ENCODE peak calls at places on chromosomes 2 and 18, in nine cellular contexts. I is H9, X is left lung, L is cardiac fibroblast, Q is ovary, T is AG09319, M is dorsolateral prefrontal cortex, N is A549, K is RWPE1. W is an unnamed sample.

GRCh38 chr2:208065476-208065875 is 40.1 kb upstream of the PLEKHM3 start:
- DNase-seq in I (no peak), X (no peak), L (no peak), Q (no peak), T (no peak), M (no peak), N (no peak), K (no peak), W (no peak)

GRCh38 chr2:203858176-203858575 is 9.4 kb upstream of the CTLA4 start:
- DNase-seq in I (no peak), X (no peak), L (no peak), Q (no peak), T (no peak), M (no peak), N (no peak), K (no peak), W (no peak)

GRCh38 chr2:1548910-1549673 is 135.8 kb downstream of the TPO start:
- DNase-seq in I (no peak), X (no peak), L (no peak), Q (no peak), T (no peak), M (no peak), N (no peak), K (no peak), W (no peak)

GRCh38 chr2:219537657-219538487 is 5.7 kb downstream of the CHPF start:
- DNase-seq in I (peak; percentile 73), X (no peak), L (no peak), Q (no peak), T (no peak), M (no peak), N (no peak), K (no peak), W (peak; percentile 69)

GRCh38 chr2:181779288-181779871 is 99.1 kb upstream of the NEUROD1 start:
- DNase-seq in I (no peak), X (no peak), L (no peak), Q (no peak), T (no peak), M (no peak), N (no peak), K (no peak), W (no peak)

GRCh38 chr18:22015156-22015555 is 154.2 kb upstream of the GATA6 start:
- DNase-seq in I (no peak), X (no peak), L (no peak), Q (no peak), T (no peak), M (no peak), N (no peak), K (no peak), W (no peak)

GRCh38 chr2:208135794-208136369 is 6.3 kb upstream of the CRYGC start:
- DNase-seq in I (no peak), X (no peak), L (no peak), Q (peak; percentile 23), T (no peak), M (no peak), N (no peak), K (no peak), W (no peak)

GRCh38 chr2:95056461-95057459 is 31.3 kb downstream of the MAL start:
- DNase-seq in I (no peak), X (no peak), L (peak; percentile 22), Q (no peak), T (no peak), M (no peak), N (no peak), K (no peak), W (no peak)

GRCh38 chr2:37612382-37612781 is 59.1 kb downstream of the CDC42EP3 start:
- DNase-seq in I (no peak), X (no peak), L (no peak), Q (no peak), T (no peak), M (no peak), N (no peak), K (no peak), W (no peak)

GRCh38 chr2:235553696-235554100 is 59.9 kb downstream of the AGAP1 start:
- DNase-seq in I (no peak), X (no peak), L (no peak), Q (no peak), T (no peak), M (no peak), N (peak; percentile 7), K (no peak), W (peak; percentile 77)

GRCh38 chr2:196372811-196373664 is 201.7 kb upstream of the STK17B start:
- DNase-seq in I (no peak), X (no peak), L (peak; percentile 45), Q (no peak), T (no peak), M (no peak), N (no peak), K (no peak), W (no peak)

GRCh38 chr2:34787341-34787740 is 1188.2 kb upstream of the FAM98A start:
- DNase-seq in I (no peak), X (no peak), L (no peak), Q (no peak), T (no peak), M (no peak), N (no peak), K (peak; percentile 15), W (no peak)

GRCh38 chr18:40437517-40437916 is 1517.5 kb upstream of the PIK3C3 start:
- DNase-seq in I (no peak), X (no peak), L (no peak), Q (no peak), T (no peak), M (no peak), N (no peak), K (no peak), W (no peak)

GRCh38 chr18:79166702-79167101 is 97.5 kb downstream of the ATP9B start:
- DNase-seq in I (no peak), X (no peak), L (no peak), Q (no peak), T (no peak), M (peak; percentile 9), N (no peak), K (no peak), W (no peak)

GRCh38 chr18:67742525-67742924 is 226.0 kb upstream of the DSEL start:
- DNase-seq in I (peak; percentile 30), X (no peak), L (no peak), Q (no peak), T (no peak), M (no peak), N (no peak), K (no peak), W (no peak)
- TF ChIP-seq CTCF in I (no peak), X (no peak), L (no peak), Q (no peak), T (no peak), M (no peak), N (no peak), K (no peak), W (no peak)

DNA sequence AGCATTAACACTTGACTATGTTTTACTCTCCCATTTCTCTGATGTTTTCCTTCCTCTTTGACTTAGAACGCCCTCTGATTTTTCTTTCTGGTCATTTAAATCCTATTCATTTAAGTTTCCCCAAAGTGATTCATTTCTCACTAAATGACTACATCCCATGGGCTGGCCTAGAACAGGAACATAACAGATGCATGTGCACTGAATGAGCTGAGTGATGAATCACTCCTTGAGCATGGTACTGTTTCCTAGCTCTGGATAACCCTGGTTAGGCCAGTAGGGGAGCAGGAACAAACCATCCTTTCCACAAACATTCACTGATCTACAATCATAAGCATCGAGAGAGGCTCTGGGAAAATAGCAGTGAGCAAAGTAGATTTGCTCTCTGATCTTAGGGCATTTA is 221.9 kb upstream of the SETBP1 start:
- DNase-seq in I (no peak), X (no peak), L (peak; percentile 71), Q (no peak), T (no peak), M (no peak), N (no peak), K (peak; percentile 18), W (no peak)
- TF ChIP-seq CTCF in I (no peak), X (no peak), L (peak; percentile 33), Q (no peak), T (peak; percentile 12), M (no peak), N (no peak), K (no peak), W (no peak)

GRCh38 chr2:97774425-97774824 is 61.0 kb downstream of the ZAP70 start:
- DNase-seq in I (peak; percentile 48), X (no peak), L (peak; percentile 29), Q (no peak), T (no peak), M (no peak), N (no peak), K (peak; percentile 26), W (peak; percentile 35)
- TF ChIP-seq CTCF in I (peak; percentile 72), X (no peak), L (peak; percentile 54), Q (no peak), T (no peak), M (no peak), N (peak; percentile 6), K (peak; percentile 13), W (peak; percentile 56)

GRCh38 chr2:96116879-96117533 is 635 bp upstream of the ADRA2B start:
- DNase-seq in I (peak; percentile 62), X (peak; percentile 92), L (peak; percentile 17), Q (peak; percentile 63), T (no peak), M (peak; percentile 35), N (peak; percentile 40), K (peak; percentile 80), W (peak; percentile 80)

GRCh38 chr2:96119389-96119751 is 3.0 kb upstream of the ADRA2B start:
- DNase-seq in I (no peak), X (peak; percentile 18), L (no peak), Q (no peak), T (no peak), M (no peak), N (no peak), K (no peak), W (no peak)

GRCh38 chr2:96116424-96116878 is at the start of gene ADRA2B:
- DNase-seq in I (peak; percentile 90), X (peak; percentile 91), L (no peak), Q (peak; percentile 52), T (no peak), M (no peak), N (peak; percentile 48), K (peak; percentile 74), W (peak; percentile 75)

GRCh38 chr2:96118698-96119388 is 2.5 kb upstream of the ADRA2B start:
- DNase-seq in I (no peak), X (peak; percentile 49), L (no peak), Q (no peak), T (no peak), M (no peak), N (no peak), K (no peak), W (no peak)

DNA sequence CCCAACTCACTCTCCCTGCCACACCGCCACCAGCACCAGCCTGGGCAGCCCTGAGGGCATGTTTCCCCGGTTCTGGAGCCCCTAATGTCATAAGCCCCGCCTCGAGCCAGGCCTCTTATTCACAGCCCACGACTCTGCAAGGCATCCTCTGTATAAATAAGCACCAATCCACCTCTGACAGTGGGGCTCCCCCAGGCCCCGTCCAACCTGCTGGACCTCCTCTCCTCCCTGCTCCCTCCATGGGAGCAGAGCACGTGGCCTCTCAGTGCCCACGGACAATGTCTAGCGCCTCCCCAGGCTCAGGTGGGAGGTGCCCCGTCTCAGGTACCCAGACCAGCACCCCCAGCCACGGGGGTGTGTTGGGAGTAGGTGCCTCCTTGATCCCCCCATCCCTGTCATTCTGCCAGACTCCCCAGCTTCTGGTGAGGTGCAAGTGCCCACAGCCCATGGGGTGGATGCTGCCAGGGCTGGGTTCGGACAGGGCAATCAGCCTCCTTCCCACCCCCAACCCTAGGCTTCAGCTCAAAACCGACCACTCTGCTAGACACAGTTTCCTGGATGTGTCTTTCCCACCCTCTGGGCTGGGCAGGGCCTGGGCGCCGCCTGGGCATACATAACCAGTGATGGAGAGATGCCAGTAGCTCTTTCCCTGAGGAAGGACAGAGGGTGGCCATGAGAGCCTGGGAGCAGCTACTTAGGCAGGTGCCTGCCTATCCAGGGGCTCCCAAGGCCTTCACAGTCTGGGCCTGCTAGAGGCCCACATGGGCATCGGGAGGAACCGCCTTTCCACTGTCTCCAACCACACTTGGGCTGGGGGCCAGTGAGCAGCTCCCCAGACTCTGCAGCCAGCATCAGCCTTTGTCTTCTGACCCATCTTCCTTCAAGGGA is 1.6 kb upstream of the ADRA2B start:
- DNase-seq in I (no peak), X (peak; percentile 57), L (no peak), Q (no peak), T (no peak), M (no peak), N (no peak), K (peak; percentile 38), W (peak; percentile 53)
- TF ChIP-seq CTCF in I (peak; percentile 37), X (no peak), L (no peak), Q (no peak), T (no peak), M (no peak), N (no peak), K (no peak), W (peak; percentile 30)

W was measured in Calu3.